ENCODE peak calls at places on chromosomes 3 and 15, in nine cellular contexts. G is SK-N-SH; J is hippocampal formation; Q is stimulated activated CD4-positive, alpha-beta T cell treated with anti-CD3 and anti-CD28 coated beads, Interleukin-12 subunit alpha, Interleukin-12 subunit beta, amount 100 ng/mL, for 48 hours; U is EL; E is neural crest cell; M is CD8-positive, alpha-beta memory T cell; T is T-helper 1 cell; X is NCI-H748 treated with DMSO at 0.1 percent for 48 hours. F is an unnamed sample.
A peak's percentile ranks its signal among the peaks of the same experiment; 100 is the strongest.

GRCh38 chr3:8579101-8579500 is 65.5 kb downstream of the SSUH2 start:
- DNase-seq in J (no peak), X (no peak), M (no peak), T (no peak), U (no peak), Q (no peak), G (no peak), E (no peak), F (peak; percentile 30)

GRCh38 chr3:102741105-102741504 is 306.3 kb downstream of the ZPLD1 start:
- DNase-seq in Q (no peak), G (no peak), E (no peak), X (no peak), M (no peak), U (no peak), T (no peak), J (no peak), F (no peak)

GRCh38 chr3:120524171-120524923 is 71.8 kb upstream of the NDUFB4 start:
- DNase-seq in J (no peak), M (no peak), Q (no peak), U (peak; percentile 56), X (no peak), E (no peak), T (no peak), G (no peak), F (peak; percentile 63)

GRCh38 chr15:62209322-62209721 is 44.2 kb upstream of the C2CD4B start:
- DNase-seq in M (no peak), E (no peak), J (no peak), Q (no peak), G (no peak), U (no peak), X (no peak), T (no peak), F (no peak)

GRCh38 chr3:112111785-112112402 is 21.2 kb downstream of the GCSAM start:
- DNase-seq in E (peak; percentile 46), U (peak; percentile 68), T (peak; percentile 28), X (peak; percentile 22), M (peak; percentile 16), J (peak; percentile 25), G (peak; percentile 70), Q (peak; percentile 33), F (peak; percentile 38)

GRCh38 chr3:181541414-181541813 is 170.3 kb upstream of the SOX2 start:
- DNase-seq in T (no peak), Q (no peak), E (no peak), U (no peak), M (no peak), X (no peak), G (no peak), J (no peak), F (no peak)

GRCh38 chr3:128133273-128133883 is 9.8 kb upstream of the RUVBL1 start:
- DNase-seq in T (peak; percentile 26), X (peak; percentile 19), Q (no peak), G (peak; percentile 44), E (peak; percentile 35), U (peak; percentile 67), M (peak; percentile 38), J (no peak), F (peak; percentile 34)

GRCh38 chr3:172560026-172560425 is 36.8 kb upstream of the TNFSF10 start:
- DNase-seq in M (no peak), E (no peak), T (no peak), Q (no peak), X (no peak), U (no peak), J (no peak), G (no peak), F (no peak)